ENCODE peak calls at places on chromosomes 6 and 20, in five cellular contexts. W is testis, U is coronary artery, H is substantia nigra, D is brain microvascular endothelial cell. G is an unnamed sample.

GRCh38 chr6:30700340-30700739 is 9.6 kb upstream of the NRM start:
- DNase-seq in D (no peak), H (no peak), U (no peak), W (no peak), G (no peak)

GRCh38 chr6:66429220-66429619 is 722.2 kb upstream of the EYS start:
- DNase-seq in D (no peak), H (no peak), W (no peak), U (no peak), G (no peak)

GRCh38 chr6:16741112-16742016 is 19.9 kb downstream of the ATXN1 start:
- DNase-seq in H (no peak), D (peak; percentile 97), U (no peak), W (no peak), G (no peak)

GRCh38 chr6:114284281-114284680 is 58.5 kb downstream of the HS3ST5 start:
- DNase-seq in U (no peak), W (no peak), H (no peak), D (no peak), G (no peak)

GRCh38 chr6:10084276-10084993 is 330.4 kb downstream of the TFAP2A start:
- DNase-seq in U (no peak), D (no peak), H (no peak), W (no peak), G (no peak)

GRCh38 chr6:68757821-68758220 is 122.7 kb downstream of the ADGRB3 start:
- DNase-seq in D (no peak), W (no peak), H (no peak), U (no peak), G (no peak)

GRCh38 chr6:87675004-87675681 is 26.9 kb downstream of the AKIRIN2 start:
- DNase-seq in D (no peak), H (no peak), U (no peak), W (no peak), G (no peak)

GRCh38 chr6:11810854-11811643 is 32.4 kb upstream of the ADTRP start:
- DNase-seq in U (no peak), D (peak; percentile 41), H (no peak), W (peak; percentile 85), G (no peak)

GRCh38 chr6:140064371-140064770 is 689.9 kb upstream of the CITED2 start:
- DNase-seq in U (no peak), H (no peak), D (no peak), W (no peak), G (no peak)

GRCh38 chr6:52536424-52536916 is 40.4 kb downstream of the TRAM2 start:
- DNase-seq in D (no peak), H (no peak), W (no peak), U (no peak), G (no peak)

GRCh38 chr6:52538921-52539354 is 37.9 kb downstream of the TRAM2 start:
- DNase-seq in H (no peak), D (peak; percentile 62), U (no peak), W (no peak), G (no peak)

GRCh38 chr6:52539607-52540006 is 37.3 kb downstream of the TRAM2 start:
- DNase-seq in U (no peak), D (peak; percentile 75), H (no peak), W (no peak), G (no peak)

GRCh38 chr6:52537001-52537753 is 39.7 kb downstream of the TRAM2 start:
- DNase-seq in D (no peak), U (no peak), H (no peak), W (no peak), G (no peak)

GRCh38 chr6:52538252-52538905 is 38.5 kb downstream of the TRAM2 start:
- DNase-seq in H (no peak), W (no peak), D (no peak), U (no peak), G (no peak)
- H3K27ac ChIP-seq in H (no peak overlapping the region), W (no peak overlapping the region), D (peak overlapping the region; percentile 90), U (peak overlapping the region; percentile 59), G (no peak overlapping the region)

DNA sequence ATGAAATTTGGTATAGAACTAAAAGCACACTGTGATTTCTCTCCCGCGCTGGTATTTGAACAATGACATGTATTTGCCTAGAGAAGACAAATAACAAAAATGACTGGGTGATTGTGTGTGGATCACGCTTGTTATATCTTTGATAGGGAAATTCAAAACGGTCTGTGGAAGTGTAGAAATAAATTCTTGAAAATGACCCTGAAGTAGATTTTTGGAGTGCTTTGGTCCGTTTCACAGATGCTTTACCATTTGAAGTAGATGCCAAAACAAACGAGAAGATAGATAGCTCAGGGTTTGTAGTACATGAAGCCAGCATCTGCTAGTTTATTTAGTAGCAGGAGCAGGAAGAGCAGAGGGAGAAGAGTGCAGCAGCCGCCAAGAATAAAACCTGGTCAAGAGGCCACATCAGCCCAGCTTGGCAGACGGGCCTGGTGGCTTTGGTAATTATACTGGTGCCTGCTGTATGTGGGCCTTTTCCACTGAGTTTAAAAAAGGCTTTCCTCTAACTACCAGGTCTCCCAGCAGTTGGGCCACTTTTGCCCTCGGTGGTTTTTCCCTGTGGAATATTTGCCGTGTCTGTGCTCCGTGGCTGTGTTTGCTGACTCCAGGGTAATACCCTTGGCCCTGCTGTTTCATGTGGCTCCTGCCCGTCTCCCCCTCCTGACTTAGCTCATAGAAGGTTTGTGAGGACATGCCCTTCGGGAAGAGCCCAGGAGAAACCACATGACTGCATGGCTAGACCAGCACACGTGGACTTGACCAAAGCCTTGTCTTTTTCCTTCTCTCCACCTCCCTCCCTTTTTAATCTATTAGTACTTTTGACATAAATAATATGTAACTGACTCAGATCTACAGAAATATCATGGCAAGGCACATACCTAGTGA is 294.0 kb downstream of the SOX4 start:
- DNase-seq in H (no peak), U (no peak), D (peak; percentile 31), W (no peak), G (no peak)
- H3K27ac ChIP-seq in H (no peak overlapping the region), U (peak overlapping the region; percentile 83), D (peak overlapping the region; percentile 78), W (no peak overlapping the region), G (peak overlapping the region; percentile 16)

GRCh38 chr6:158817298-158818007 is 1.7 kb downstream of the EZR start:
- DNase-seq in D (peak; percentile 28), U (no peak), W (peak; percentile 88), H (peak; percentile 9), G (no peak)

GRCh38 chr6:158813032-158813431 is 6.1 kb downstream of the EZR start:
- DNase-seq in U (no peak), W (no peak), D (no peak), H (no peak), G (no peak)

GRCh38 chr6:158816329-158816728 is 2.8 kb downstream of the EZR start:
- DNase-seq in W (peak; percentile 34), U (no peak), H (no peak), D (no peak), G (no peak)

GRCh38 chr6:158815915-158816314 is 3.3 kb downstream of the EZR start:
- DNase-seq in D (no peak), U (no peak), W (peak; percentile 10), H (no peak), G (no peak)

GRCh38 chr6:158815379-158815724 is 3.8 kb downstream of the EZR start:
- DNase-seq in D (no peak), H (no peak), U (no peak), W (peak; percentile 77), G (no peak)
- H3K27ac ChIP-seq in D (no peak overlapping the region), H (no peak overlapping the region), U (no peak overlapping the region), W (peak overlapping the region; percentile 96), G (peak overlapping the region; percentile 18)

GRCh38 chr6:91637217-91637616 is 1050.3 kb upstream of the MAP3K7 start:
- DNase-seq in D (no peak), W (no peak), U (no peak), H (no peak), G (no peak)
- H3K27ac ChIP-seq in D (no peak overlapping the region), W (no peak overlapping the region), U (no peak overlapping the region), H (no peak overlapping the region), G (no peak overlapping the region)

DNA sequence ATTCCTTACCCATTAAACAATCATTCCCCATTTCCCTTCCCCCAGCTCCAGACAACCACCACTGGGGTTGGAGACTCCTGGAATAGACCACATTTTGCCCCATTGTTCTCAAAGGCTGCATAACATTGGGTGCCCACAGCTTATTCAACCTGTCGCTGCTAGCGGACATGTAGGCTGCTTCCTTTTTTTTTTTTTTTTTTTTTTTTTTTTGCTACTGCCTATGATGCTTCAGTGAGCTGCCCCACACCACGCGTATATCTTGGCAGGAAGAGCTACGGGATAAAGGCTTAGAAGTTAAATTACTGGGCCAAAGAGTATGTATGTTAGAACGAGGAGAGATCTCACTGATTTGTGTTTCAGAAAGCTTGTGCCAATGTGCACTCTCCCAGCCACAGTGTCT is 7.0 kb downstream of the LBP start:
- DNase-seq in H (no peak), D (no peak), U (no peak), W (no peak), G (no peak)
- H3K27ac ChIP-seq in H (no peak overlapping the region), D (no peak overlapping the region), U (no peak overlapping the region), W (no peak overlapping the region), G (no peak overlapping the region)

GRCh38 chr20:43460830-43461200 is 3.1 kb downstream of the SRSF6 start:
- DNase-seq in H (no peak), U (peak; percentile 38), D (no peak), W (no peak), G (no peak)

GRCh38 chr20:43459022-43459942 is 1.6 kb downstream of the SRSF6 start:
- DNase-seq in U (peak; percentile 61), D (peak; percentile 12), H (no peak), W (peak; percentile 42), G (no peak)

GRCh38 chr20:43461894-43462293 is 4.2 kb downstream of the SRSF6 start:
- DNase-seq in U (no peak), H (no peak), W (no peak), D (no peak), G (no peak)

GRCh38 chr20:43458422-43458924 is 777 bp downstream of the SRSF6 start:
- DNase-seq in H (no peak), D (no peak), W (no peak), U (no peak), G (no peak)

DNA sequence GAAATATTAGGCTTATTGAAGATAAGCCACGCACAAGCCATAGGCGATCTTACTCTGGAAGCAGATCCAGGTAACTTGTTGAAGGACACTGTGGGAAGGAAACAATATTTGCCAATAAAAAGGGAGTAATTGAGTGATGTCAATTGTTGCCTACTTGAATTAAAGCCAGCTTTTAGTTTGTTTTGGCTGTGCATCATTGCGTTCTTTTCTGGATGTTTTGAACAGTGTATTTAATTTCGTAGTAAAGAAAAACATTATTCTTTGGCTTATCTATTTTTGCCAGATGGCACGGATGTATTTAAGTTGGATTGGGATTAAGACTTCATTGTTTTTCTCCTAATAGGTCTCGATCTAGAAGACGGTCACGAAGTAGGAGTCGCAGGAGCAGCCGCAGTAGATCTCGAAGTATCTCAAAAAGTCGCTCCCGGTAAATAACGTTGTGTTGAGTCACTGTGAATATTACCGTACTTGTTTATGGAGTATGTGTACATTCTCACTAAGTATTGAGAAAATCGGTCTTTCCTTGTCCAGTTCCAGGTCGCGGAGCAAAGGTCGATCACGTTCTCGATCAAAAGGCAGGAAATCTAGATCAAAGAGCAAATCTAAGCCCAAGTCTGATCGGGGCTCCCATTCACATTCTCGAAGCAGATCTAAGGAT is 2.6 kb downstream of the SRSF6 start:
- DNase-seq in U (peak; percentile 28), H (no peak), D (no peak), W (no peak), G (no peak)
- H3K27ac ChIP-seq in U (no peak overlapping the region), H (no peak overlapping the region), D (no peak overlapping the region), W (no peak overlapping the region), G (no peak overlapping the region)

GRCh38 chr6:157036245-157036681 is 259.1 kb downstream of the ARID1B start:
- DNase-seq in W (no peak), D (no peak), U (no peak), H (no peak), G (no peak)
- H3K27ac ChIP-seq in W (no peak overlapping the region), D (no peak overlapping the region), U (peak overlapping the region; percentile 69), H (peak overlapping the region; percentile 92), G (peak overlapping the region; percentile 68)